ENCODE peak calls at places on chromosomes 2 and 18, in eight cellular contexts. D is CD8-positive, alpha-beta T cell; A is foreskin fibroblast; M is SK-N-MC; Z is ovary; G is bronchial epithelial cell; B is GM12865; J is activated T-cell treated with anti-CD3 and anti-CD28 coated beads, Interleukin-2, amount 50 U/mL, for 48 hours. H is an unnamed sample.

GRCh38 chr2:168439536-168439935 is 16.5 kb upstream of the CERS6 start:
- DNase-seq in J (no peak), A (peak), M (no peak), D (no peak), Z (no peak), B (no peak), G (peak), H (no peak)

GRCh38 chr2:69683170-69683971 is 39.8 kb upstream of the AAK1 start:
- DNase-seq in J (no peak), B (no peak), A (peak), D (no peak), Z (no peak), M (peak), G (peak), H (peak)

GRCh38 chr2:224887159-224887558 is 155.1 kb downstream of the DOCK10 start:
- DNase-seq in D (no peak), Z (no peak), A (peak), J (no peak), B (peak), M (no peak), G (no peak), H (peak)

GRCh38 chr2:146238254-146238961 is 1606.4 kb upstream of the ACVR2A start:
- DNase-seq in M (no peak), D (no peak), G (no peak), J (no peak), Z (no peak), A (no peak), B (no peak), H (no peak)

GRCh38 chr2:218063541-218064295 is 5.3 kb upstream of the RUFY4 start:
- DNase-seq in D (no peak), Z (no peak), M (no peak), G (no peak), B (peak), J (no peak), A (no peak), H (no peak)

GRCh38 chr2:235283246-235283645 is 210.6 kb upstream of the AGAP1 start:
- DNase-seq in J (no peak), D (no peak), A (no peak), Z (no peak), B (no peak), G (no peak), M (no peak), H (no peak)

GRCh38 chr2:98233941-98234340 is 112.3 kb upstream of the CNGA3 start:
- DNase-seq in J (no peak), A (no peak), B (no peak), Z (no peak), M (no peak), D (no peak), G (no peak), H (no peak)

GRCh38 chr2:72340665-72341064 is 193.0 kb upstream of the CYP26B1 start:
- DNase-seq in A (peak), G (no peak), M (no peak), Z (no peak), J (no peak), B (no peak), D (no peak), H (no peak)

GRCh38 chr2:113073325-113073834 is 5.6 kb downstream of the IL1F10 start:
- DNase-seq in G (no peak), M (no peak), A (no peak), B (peak), J (no peak), Z (no peak), D (no peak), H (no peak)

GRCh38 chr18:24677011-24677410 is 216.6 kb downstream of the HRH4 start:
- DNase-seq in Z (no peak), J (no peak), G (no peak), A (no peak), D (no peak), B (no peak), M (no peak), H (peak)

GRCh38 chr18:80239830-80240229 is 7.5 kb downstream of the PARD6G start:
- DNase-seq in B (no peak), A (no peak), M (no peak), J (no peak), G (no peak), Z (no peak), D (no peak), H (no peak)

GRCh38 chr2:152393377-152393776 is 58.4 kb downstream of the FMNL2 start:
- DNase-seq in M (no peak), D (no peak), J (no peak), Z (no peak), A (no peak), B (no peak), G (no peak), H (no peak)

GRCh38 chr2:86029873-86030272 is 75.8 kb downstream of the POLR1A start:
- DNase-seq in D (no peak), B (no peak), J (no peak), A (no peak), M (no peak), Z (no peak), G (no peak), H (no peak)

GRCh38 chr2:49616800-49617199 is 462.5 kb upstream of the FSHR start:
- DNase-seq in M (peak), B (peak), A (no peak), J (no peak), D (no peak), G (peak), Z (no peak), H (peak)

GRCh38 chr2:8152392-8153257 is 529.2 kb upstream of the ID2 start:
- DNase-seq in B (peak), M (no peak), G (no peak), A (no peak), Z (no peak), D (no peak), J (no peak), H (no peak)

GRCh38 chr2:137706786-137707613 is 257.3 kb upstream of the HNMT start:
- DNase-seq in J (no peak), B (no peak), D (no peak), A (no peak), M (no peak), G (no peak), Z (no peak), H (no peak)

GRCh38 chr2:197628043-197628500 is 47.3 kb downstream of the RFTN2 start:
- DNase-seq in D (no peak), Z (no peak), M (no peak), A (no peak), J (no peak), G (peak), B (peak), H (peak)

GRCh38 chr2:33372940-33373553 is 103.4 kb upstream of the RASGRP3 start:
- DNase-seq in J (no peak), G (peak), B (peak), Z (no peak), A (no peak), M (no peak), D (no peak), H (peak)

GRCh38 chr18:55781481-55781957 is 193.5 kb upstream of the TCF4 start:
- DNase-seq in B (peak), M (peak), A (peak), Z (no peak), G (peak), D (no peak), J (no peak), H (peak)

GRCh38 chr2:207110730-207111129 is 55.0 kb downstream of the KLF7 start:
- DNase-seq in Z (no peak), A (no peak), D (no peak), G (no peak), B (no peak), M (no peak), J (no peak), H (no peak)

GRCh38 chr18:76679259-76679658 is 143.1 kb upstream of the ZNF236 start:
- DNase-seq in A (no peak), J (no peak), M (no peak), Z (no peak), G (no peak), B (no peak), D (no peak), H (no peak)

GRCh38 chr2:79512442-79513401 is at the start of gene CTNNA2:
- DNase-seq in G (no peak), A (no peak), Z (no peak), B (no peak), J (peak), M (no peak), D (no peak), H (no peak)

GRCh38 chr18:6200375-6200774 is 214.3 kb downstream of the L3MBTL4 start:
- DNase-seq in G (no peak), J (no peak), D (no peak), M (no peak), B (no peak), A (no peak), Z (no peak), H (no peak)

GRCh38 chr2:127608061-127609011 is 37.6 kb upstream of the GPR17 start:
- DNase-seq in D (no peak), A (no peak), B (no peak), J (no peak), Z (no peak), G (no peak), M (no peak), H (no peak)

GRCh38 chr2:237935740-237936452 is 30.9 kb upstream of the UBE2F start:
- DNase-seq in M (no peak), D (no peak), Z (no peak), G (peak), B (no peak), A (no peak), J (no peak), H (peak)

GRCh38 chr2:176188218-176188968 is at the start of gene HOXD1:
- DNase-seq in Z (peak), A (no peak), M (no peak), J (peak), G (no peak), B (no peak), D (no peak), H (no peak)